ENCODE peak calls at places on chromosomes 7 and 10, in six cellular contexts. One of them, this sample, is unnamed.

GRCh38 chr10:3180361-3180760 is 7.8 kb upstream of the PITRM1 start:
- DNase-seq in RPMI8226: no peak
- DNase-seq in EL: no peak
- DNase-seq in activated CD4-positive, alpha-beta T cell treated with anti-CD3 and anti-CD28 coated beads, Interleukin-2, amount 50 U/mL, for 4 hours: no peak
- DNase-seq in stomach: no peak
- DNase-seq in NCI-H1092 treated with DMSO at 0.1 percent for 48 hours: no peak
- DNase-seq in this sample: no peak

GRCh38 chr7:122887198-122887597 is 938 bp upstream of the CADPS2 start:
- DNase-seq in RPMI8226: peak; percentile 84
- DNase-seq in EL: peak; percentile 55
- DNase-seq in activated CD4-positive, alpha-beta T cell treated with anti-CD3 and anti-CD28 coated beads, Interleukin-2, amount 50 U/mL, for 4 hours: no peak
- DNase-seq in stomach: peak; percentile 78
- DNase-seq in NCI-H1092 treated with DMSO at 0.1 percent for 48 hours: peak; percentile 80
- DNase-seq in this sample: peak; percentile 58

GRCh38 chr7:155918720-155919399 is 106.6 kb upstream of the SHH start:
- DNase-seq in RPMI8226: no peak
- DNase-seq in EL: peak; percentile 3
- DNase-seq in activated CD4-positive, alpha-beta T cell treated with anti-CD3 and anti-CD28 coated beads, Interleukin-2, amount 50 U/mL, for 4 hours: no peak
- DNase-seq in stomach: peak; percentile 93
- DNase-seq in NCI-H1092 treated with DMSO at 0.1 percent for 48 hours: no peak
- DNase-seq in this sample: peak; percentile 41

GRCh38 chr7:92621026-92621540 is 30.9 kb upstream of the FAM133B start:
- DNase-seq in RPMI8226: peak; percentile 89
- DNase-seq in EL: peak; percentile 92
- DNase-seq in activated CD4-positive, alpha-beta T cell treated with anti-CD3 and anti-CD28 coated beads, Interleukin-2, amount 50 U/mL, for 4 hours: peak; percentile 78
- DNase-seq in stomach: peak; percentile 55
- DNase-seq in NCI-H1092 treated with DMSO at 0.1 percent for 48 hours: peak; percentile 77
- DNase-seq in this sample: peak; percentile 67

GRCh38 chr10:126397640-126398382 is 9.5 kb upstream of the ADAM12 start:
- DNase-seq in RPMI8226: no peak
- DNase-seq in EL: peak; percentile 98
- DNase-seq in activated CD4-positive, alpha-beta T cell treated with anti-CD3 and anti-CD28 coated beads, Interleukin-2, amount 50 U/mL, for 4 hours: no peak
- DNase-seq in stomach: no peak
- DNase-seq in NCI-H1092 treated with DMSO at 0.1 percent for 48 hours: no peak
- DNase-seq in this sample: no peak

GRCh38 chr10:132960651-132961419 is 18.5 kb upstream of the CFAP46 start:
- DNase-seq in RPMI8226: no peak
- DNase-seq in EL: no peak
- DNase-seq in activated CD4-positive, alpha-beta T cell treated with anti-CD3 and anti-CD28 coated beads, Interleukin-2, amount 50 U/mL, for 4 hours: no peak
- DNase-seq in stomach: no peak
- DNase-seq in NCI-H1092 treated with DMSO at 0.1 percent for 48 hours: no peak
- DNase-seq in this sample: no peak

GRCh38 chr10:8103543-8103942 is 49.1 kb downstream of the GATA3 start:
- DNase-seq in RPMI8226: no peak
- DNase-seq in EL: no peak
- DNase-seq in activated CD4-positive, alpha-beta T cell treated with anti-CD3 and anti-CD28 coated beads, Interleukin-2, amount 50 U/mL, for 4 hours: no peak
- DNase-seq in stomach: no peak
- DNase-seq in NCI-H1092 treated with DMSO at 0.1 percent for 48 hours: no peak
- DNase-seq in this sample: peak; percentile 29

GRCh38 chr10:73931767-73932624 is 21.1 kb downstream of the PLAU start:
- DNase-seq in RPMI8226: peak; percentile 79
- DNase-seq in EL: no peak
- DNase-seq in activated CD4-positive, alpha-beta T cell treated with anti-CD3 and anti-CD28 coated beads, Interleukin-2, amount 50 U/mL, for 4 hours: peak; percentile 60
- DNase-seq in stomach: peak; percentile 55
- DNase-seq in NCI-H1092 treated with DMSO at 0.1 percent for 48 hours: no peak
- DNase-seq in this sample: peak; percentile 46

GRCh38 chr7:111266613-111267012 is 175.7 kb downstream of the LRRN3 start:
- DNase-seq in RPMI8226: no peak
- DNase-seq in EL: peak; percentile 74
- DNase-seq in activated CD4-positive, alpha-beta T cell treated with anti-CD3 and anti-CD28 coated beads, Interleukin-2, amount 50 U/mL, for 4 hours: no peak
- DNase-seq in stomach: no peak
- DNase-seq in NCI-H1092 treated with DMSO at 0.1 percent for 48 hours: no peak
- DNase-seq in this sample: no peak

GRCh38 chr7:44665531-44666213 is 59.2 kb downstream of the OGDH start:
- DNase-seq in RPMI8226: no peak
- DNase-seq in EL: peak; percentile 24
- DNase-seq in activated CD4-positive, alpha-beta T cell treated with anti-CD3 and anti-CD28 coated beads, Interleukin-2, amount 50 U/mL, for 4 hours: no peak
- DNase-seq in stomach: no peak
- DNase-seq in NCI-H1092 treated with DMSO at 0.1 percent for 48 hours: no peak
- DNase-seq in this sample: no peak

GRCh38 chr10:20874261-20874660 is 22.9 kb downstream of the NEBL start:
- DNase-seq in RPMI8226: no peak
- DNase-seq in EL: no peak
- DNase-seq in activated CD4-positive, alpha-beta T cell treated with anti-CD3 and anti-CD28 coated beads, Interleukin-2, amount 50 U/mL, for 4 hours: no peak
- DNase-seq in stomach: no peak
- DNase-seq in NCI-H1092 treated with DMSO at 0.1 percent for 48 hours: no peak
- DNase-seq in this sample: no peak